ENCODE peak calls at places on chromosomes 13 and 19, in five cellular contexts. One of them, this sample, is unnamed.

GRCh38 chr13:20566424-20566916 is 487 bp upstream of the IFT88 start:
- DNase-seq in RWPE1: peak
- DNase-seq in CD8-positive, alpha-beta memory T cell: no peak
- DNase-seq in stimulated activated CD4-positive, alpha-beta T cell treated with anti-CD3 and anti-CD28 coated beads, Interleukin-2, amount 100 ng/mL, for 48 hours: no peak
- DNase-seq in B cell: no peak
- DNase-seq in this sample: no peak

GRCh38 chr13:66265446-66265845 is 964.7 kb downstream of the PCDH9 start:
- DNase-seq in CD8-positive, alpha-beta memory T cell: no peak
- DNase-seq in stimulated activated CD4-positive, alpha-beta T cell treated with anti-CD3 and anti-CD28 coated beads, Interleukin-2, amount 100 ng/mL, for 48 hours: no peak
- DNase-seq in B cell: no peak
- DNase-seq in RWPE1: no peak
- DNase-seq in this sample: no peak

GRCh38 chr13:94479559-94480095 is at the start of gene DCT:
- DNase-seq in stimulated activated CD4-positive, alpha-beta T cell treated with anti-CD3 and anti-CD28 coated beads, Interleukin-2, amount 100 ng/mL, for 48 hours: no peak
- DNase-seq in RWPE1: no peak
- DNase-seq in B cell: no peak
- DNase-seq in CD8-positive, alpha-beta memory T cell: no peak
- DNase-seq in this sample: no peak

GRCh38 chr13:92463134-92463533 is 763.5 kb upstream of the GPC6 start:
- DNase-seq in B cell: no peak
- DNase-seq in stimulated activated CD4-positive, alpha-beta T cell treated with anti-CD3 and anti-CD28 coated beads, Interleukin-2, amount 100 ng/mL, for 48 hours: no peak
- DNase-seq in RWPE1: no peak
- DNase-seq in CD8-positive, alpha-beta memory T cell: no peak
- DNase-seq in this sample: no peak

GRCh38 chr13:45133396-45134118 is 13.2 kb downstream of the GTF2F2 start:
- DNase-seq in CD8-positive, alpha-beta memory T cell: no peak
- DNase-seq in B cell: no peak
- DNase-seq in RWPE1: no peak
- DNase-seq in stimulated activated CD4-positive, alpha-beta T cell treated with anti-CD3 and anti-CD28 coated beads, Interleukin-2, amount 100 ng/mL, for 48 hours: no peak
- DNase-seq in this sample: no peak

GRCh38 chr13:51785592-51786424 is 18.2 kb downstream of the DHRS12 start:
- DNase-seq in RWPE1: no peak
- DNase-seq in stimulated activated CD4-positive, alpha-beta T cell treated with anti-CD3 and anti-CD28 coated beads, Interleukin-2, amount 100 ng/mL, for 48 hours: no peak
- DNase-seq in CD8-positive, alpha-beta memory T cell: no peak
- DNase-seq in B cell: no peak
- DNase-seq in this sample: no peak

GRCh38 chr19:4609878-4610511 is 29.3 kb upstream of the TNFAIP8L1 start:
- DNase-seq in CD8-positive, alpha-beta memory T cell: no peak
- DNase-seq in B cell: no peak
- DNase-seq in stimulated activated CD4-positive, alpha-beta T cell treated with anti-CD3 and anti-CD28 coated beads, Interleukin-2, amount 100 ng/mL, for 48 hours: no peak
- DNase-seq in RWPE1: no peak
- DNase-seq in this sample: no peak

GRCh38 chr13:48939728-48940127 is 36.0 kb upstream of the FNDC3A start:
- DNase-seq in B cell: no peak
- DNase-seq in stimulated activated CD4-positive, alpha-beta T cell treated with anti-CD3 and anti-CD28 coated beads, Interleukin-2, amount 100 ng/mL, for 48 hours: no peak
- DNase-seq in CD8-positive, alpha-beta memory T cell: no peak
- DNase-seq in RWPE1: no peak
- DNase-seq in this sample: no peak

GRCh38 chr13:47287291-47287751 is 390.5 kb upstream of the HTR2A start:
- DNase-seq in stimulated activated CD4-positive, alpha-beta T cell treated with anti-CD3 and anti-CD28 coated beads, Interleukin-2, amount 100 ng/mL, for 48 hours: no peak
- DNase-seq in RWPE1: no peak
- DNase-seq in CD8-positive, alpha-beta memory T cell: no peak
- DNase-seq in B cell: no peak
- DNase-seq in this sample: no peak

GRCh38 chr19:13363954-13364353 is 142.3 kb downstream of the CACNA1A start:
- DNase-seq in RWPE1: no peak
- DNase-seq in stimulated activated CD4-positive, alpha-beta T cell treated with anti-CD3 and anti-CD28 coated beads, Interleukin-2, amount 100 ng/mL, for 48 hours: no peak
- DNase-seq in CD8-positive, alpha-beta memory T cell: no peak
- DNase-seq in B cell: no peak
- DNase-seq in this sample: no peak

GRCh38 chr19:401836-402535 is 7.0 kb downstream of the C2CD4C start:
- DNase-seq in RWPE1: no peak
- DNase-seq in B cell: no peak
- DNase-seq in CD8-positive, alpha-beta memory T cell: peak
- DNase-seq in stimulated activated CD4-positive, alpha-beta T cell treated with anti-CD3 and anti-CD28 coated beads, Interleukin-2, amount 100 ng/mL, for 48 hours: no peak
- DNase-seq in this sample: no peak

GRCh38 chr19:17294051-17294891 is 9.0 kb downstream of the ABHD8 start:
- DNase-seq in CD8-positive, alpha-beta memory T cell: peak
- DNase-seq in RWPE1: peak
- DNase-seq in B cell: no peak
- DNase-seq in stimulated activated CD4-positive, alpha-beta T cell treated with anti-CD3 and anti-CD28 coated beads, Interleukin-2, amount 100 ng/mL, for 48 hours: peak
- DNase-seq in this sample: no peak

GRCh38 chr13:100508996-100509395 is 79.6 kb downstream of the GGACT start:
- DNase-seq in CD8-positive, alpha-beta memory T cell: no peak
- DNase-seq in stimulated activated CD4-positive, alpha-beta T cell treated with anti-CD3 and anti-CD28 coated beads, Interleukin-2, amount 100 ng/mL, for 48 hours: no peak
- DNase-seq in B cell: no peak
- DNase-seq in RWPE1: no peak
- DNase-seq in this sample: no peak

GRCh38 chr19:10654610-10655456 is 687 bp downstream of the ILF3 start:
- DNase-seq in B cell: peak
- DNase-seq in RWPE1: peak
- DNase-seq in stimulated activated CD4-positive, alpha-beta T cell treated with anti-CD3 and anti-CD28 coated beads, Interleukin-2, amount 100 ng/mL, for 48 hours: peak
- DNase-seq in CD8-positive, alpha-beta memory T cell: peak
- DNase-seq in this sample: no peak